ENCODE peak calls at places on chromosome 17, in nine cellular contexts. V, W, F, U, Z, Y, A, Q and D are unnamed samples. For H3K9me3, the result is how much of the 10 kb centered on the place peaks cover.

GRCh38 chr17:83174859-83175550 is 95.6 kb downstream of the METRNL start:
- DNase-seq in V (no peak), F (no peak), Z (no peak), Q (no peak), Y (no peak), U (peak), A (no peak), W (peak), D (no peak)

GRCh38 chr17:44438634-44439033 is 49.2 kb upstream of the ITGA2B start:
- DNase-seq in F (no peak), W (no peak), A (no peak), Z (no peak), U (no peak), V (no peak), Q (peak), Y (no peak), D (no peak)

GRCh38 chr17:56269509-56269908 is 116.2 kb downstream of the ANKFN1 start:
- DNase-seq in A (no peak), F (no peak), Y (no peak), V (no peak), Z (no peak), U (no peak), Q (no peak), W (no peak), D (no peak)

GRCh38 chr17:50903604-50904521 is 37.7 kb upstream of the TOB1 start:
- DNase-seq in A (no peak), Z (peak), W (no peak), Y (peak), V (no peak), F (no peak), Q (no peak), U (no peak), D (no peak)

GRCh38 chr17:8867361-8867981 is at the start of gene PIK3R6:
- DNase-seq in U (no peak), V (no peak), W (no peak), F (no peak), Y (no peak), Z (no peak), A (no peak), Q (no peak), D (no peak)

GRCh38 chr17:17846003-17846402 is 9.2 kb upstream of the SREBF1 start:
- DNase-seq in Z (no peak), A (no peak), Y (no peak), Q (no peak), V (no peak), F (no peak), U (no peak), W (no peak), D (no peak)

GRCh38 chr17:48388955-48389764 is 40.9 kb downstream of the SKAP1 start:
- DNase-seq in A (no peak), W (no peak), Y (no peak), U (no peak), Z (no peak), F (no peak), Q (no peak), V (no peak), D (no peak)

GRCh38 chr17:38333635-38334295 is 10.0 kb downstream of the GPR179 start:
- DNase-seq in Q (peak), U (peak), W (peak), F (peak), A (peak), Y (no peak), V (no peak), Z (no peak), D (no peak)

GRCh38 chr17:47620503-47621245 is 29.0 kb upstream of the KPNB1 start:
- DNase-seq in V (no peak), W (no peak), A (no peak), Z (peak), Q (no peak), Y (no peak), U (no peak), F (no peak), D (no peak)

GRCh38 chr17:74045608-74046007 is 157.9 kb upstream of the RPL38 start:
- DNase-seq in F (peak), Z (peak), Y (no peak), A (no peak), W (no peak), V (no peak), Q (no peak), U (no peak), D (no peak)

GRCh38 chr17:4987767-4988083 is 250 bp upstream of the CAMTA2 start:
- DNase-seq in Z (no peak), Q (no peak), W (no peak), Y (peak), V (no peak), A (no peak), U (no peak), F (no peak), D (no peak)

GRCh38 chr17:45688353-45688752 is 95.8 kb upstream of the CRHR1 start:
- DNase-seq in V (no peak), F (no peak), Y (no peak), W (no peak), Z (no peak), A (no peak), Q (no peak), U (no peak), D (no peak)

GRCh38 chr17:67467500-67468481 is 90.7 kb downstream of the PITPNC1 start:
- DNase-seq in Z (no peak), W (no peak), F (no peak), Y (no peak), Q (no peak), A (no peak), V (no peak), U (no peak), D (no peak)

GRCh38 chr17:81831563-81831956 is 1.5 kb downstream of the MCRIP1 start:
- DNase-seq in U (no peak), V (no peak), F (no peak), Q (no peak), A (no peak), Y (no peak), W (no peak), Z (no peak), D (no peak)

GRCh38 chr17:3890082-3890892 is 2.6 kb downstream of the CAMKK1 start:
- DNase-seq in Q (peak), A (peak), W (no peak), V (no peak), Y (peak), F (no peak), U (peak), Z (peak), D (peak)

GRCh38 chr17:40916366-40916765 is 21.1 kb downstream of the KRT23 start:
- DNase-seq in W (no peak), Q (no peak), Y (no peak), U (no peak), F (no peak), V (no peak), Z (no peak), A (no peak), D (no peak)

GRCh38 chr17:72984145-72984924 is 108.2 kb downstream of the SLC39A11 start:
- DNase-seq in U (no peak), Y (no peak), Q (no peak), A (no peak), W (no peak), V (no peak), Z (peak), F (no peak), D (no peak)

GRCh38 chr17:66841328-66841727 is 6.4 kb downstream of the CACNG5 start:
- DNase-seq in V (no peak), U (no peak), F (peak), W (peak), Z (no peak), Y (no peak), A (no peak), Q (no peak), D (no peak)

GRCh38 chr17:17433260-17433659 is 43.5 kb upstream of the MED9 start:
- DNase-seq in Y (no peak), A (no peak), F (no peak), Q (no peak), W (peak), U (no peak), Z (no peak), V (no peak), D (no peak)

GRCh38 chr17:76088868-76089576 is 10.0 kb downstream of the ZACN start:
- DNase-seq in A (no peak), F (no peak), Z (no peak), Y (no peak), U (no peak), W (no peak), Q (no peak), V (no peak), D (no peak)

GRCh38 chr17:43769426-43769825 is 9.4 kb downstream of the DUSP3 start:
- DNase-seq in F (no peak), V (no peak), W (no peak), Y (no peak), Z (no peak), U (no peak), A (no peak), Q (no peak), D (no peak)

GRCh38 chr17:74424658-74425057 is 7.2 kb upstream of the GPRC5C start:
- DNase-seq in Z (no peak), V (no peak), U (no peak), A (no peak), Y (no peak), W (no peak), Q (no peak), F (no peak), D (no peak)

GRCh38 chr17:17783121-17783824 is 53.5 kb downstream of the SREBF1 start:
- DNase-seq in V (peak), F (peak), Q (peak), W (peak), A (peak), U (peak), Z (no peak), Y (peak), D (peak)

GRCh38 chr17:43545383-43545632 is 832 bp downstream of the ETV4 start:
- DNase-seq in F (no peak), Z (no peak), U (no peak), Q (peak), V (peak), A (peak), W (no peak), Y (peak), D (no peak)

GRCh38 chr17:2174471-2175293 is 119.8 kb downstream of the HIC1 start:
- DNase-seq in W (peak), Z (no peak), F (no peak), V (no peak), A (peak), U (peak), Q (peak), Y (no peak), D (peak)

GRCh38 chr17:30366536-30366935 is 12.2 kb upstream of the CPD start:
- DNase-seq in Z (no peak), V (no peak), Y (no peak), A (no peak), Q (no peak), U (no peak), F (no peak), W (no peak), D (no peak)

GRCh38 chr17:75983501-75984181 is 4.6 kb downstream of the TEN1 start:
- DNase-seq in V (no peak), Y (no peak), F (no peak), Z (peak), Q (no peak), U (peak), W (no peak), A (no peak), D (no peak)

GRCh38 chr17:63984651-63985386 is 12.1 kb upstream of the SCN4A start:
- DNase-seq in V (peak), Q (peak), U (peak), A (peak), Y (peak), W (no peak), F (no peak), Z (peak), D (peak)

GRCh38 chr17:55783684-55784245 is 32.9 kb downstream of the PCTP start:
- DNase-seq in Z (no peak), U (no peak), A (peak), W (no peak), Q (peak), Y (no peak), V (no peak), F (no peak), D (no peak)

GRCh38 chr17:3603119-3603869 is 5.9 kb downstream of the TRPV1 start:
- DNase-seq in F (no peak), Q (no peak), V (no peak), Z (peak), W (no peak), U (no peak), A (no peak), Y (no peak), D (no peak)

GRCh38 chr17:31571124-31571892 is 179.8 kb downstream of the RAB11FIP4 start:
- DNase-seq in Q (peak), F (no peak), Z (peak), U (peak), W (peak), Y (no peak), V (no peak), A (peak), D (peak)

GRCh38 chr17:67359960-67360817 is 6.2 kb downstream of the PSMD12 start:
- DNase-seq in W (no peak), F (no peak), V (peak), Y (peak), Q (no peak), U (no peak), Z (no peak), A (no peak), D (no peak)

GRCh38 chr17:68807998-68808772 is 147.0 kb downstream of the ABCA8 start:
- DNase-seq in W (no peak), A (no peak), Z (no peak), Y (no peak), Q (no peak), U (no peak), V (no peak), F (no peak), D (no peak)

DNA sequence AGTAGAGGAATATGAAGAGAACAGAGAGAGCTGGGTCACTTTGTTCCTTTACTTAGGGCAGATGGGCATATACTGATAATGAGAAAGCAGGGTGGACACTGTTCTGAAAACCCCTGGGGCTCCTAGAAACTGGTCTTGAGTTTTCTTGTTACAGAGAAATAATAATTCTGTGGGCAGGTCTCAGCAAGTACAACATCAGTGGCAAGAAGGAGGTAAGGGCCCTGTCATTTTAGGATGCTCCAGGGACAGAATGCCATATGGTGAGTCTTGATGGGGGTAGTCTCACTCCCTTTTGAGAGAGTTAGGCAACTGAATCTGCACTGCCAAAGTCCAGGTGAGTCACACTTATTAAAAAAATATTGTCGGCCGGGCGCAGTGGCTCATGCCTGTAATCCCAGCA is 102.3 kb downstream of the KCNJ2 start:
- DNase-seq in W (no peak), Q (no peak), Y (no peak), Z (no peak), U (no peak), V (no peak), A (no peak), F (no peak), D (no peak)
- H3K9me3 ChIP-seq in W (under half), Q (under half), Y (under half), Z (under half), U (under half), V (under half), A (under half), F (under half), D (under half)

DNA sequence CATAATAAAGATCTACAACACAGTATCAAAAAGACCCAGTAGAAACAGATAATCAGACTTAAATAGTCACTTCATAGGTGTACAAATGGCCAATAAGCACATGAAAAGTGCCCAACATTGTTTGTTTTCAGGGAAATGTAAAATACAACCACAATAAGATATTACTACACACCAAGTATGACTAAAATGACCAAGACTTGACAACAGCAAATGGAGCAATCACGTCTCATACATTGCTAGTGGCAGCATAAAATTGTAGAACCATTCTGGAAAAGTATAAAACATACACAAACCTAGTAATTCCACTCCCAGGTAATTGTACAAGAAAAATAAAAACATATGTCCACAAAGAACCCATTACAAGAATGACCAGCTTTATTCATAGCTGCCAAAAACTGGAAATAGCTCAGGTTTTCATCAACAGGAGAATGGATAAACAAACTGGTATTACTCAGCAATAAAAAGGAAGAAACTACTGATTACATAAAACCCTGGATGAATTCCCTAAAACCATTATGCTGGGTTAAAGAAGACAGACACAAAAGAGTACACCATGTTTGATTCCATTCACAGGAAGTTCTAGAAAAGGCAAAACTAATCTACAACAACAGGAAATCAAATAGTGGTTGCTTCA is 85.6 kb downstream of the TTC19 start:
- DNase-seq in U (no peak), Z (no peak), Y (no peak), W (no peak), A (no peak), V (no peak), Q (no peak), F (no peak), D (no peak)
- H3K9me3 ChIP-seq in U (under half), Z (under half), Y (under half), W (under half), A (under half), V (under half), Q (under half), F (under half), D (under half)

GRCh38 chr17:11768106-11768505 is 169.8 kb downstream of the DNAH9 start:
- DNase-seq in A (no peak), U (no peak), V (no peak), W (no peak), Z (no peak), Q (no peak), F (no peak), Y (no peak), D (no peak)
- H3K9me3 ChIP-seq in A (under half), U (under half), V (under half), W (under half), Z (under half), Q (under half), F (under half), Y (under half), D (under half)

GRCh38 chr17:22268214-22268911 is 576.0 kb downstream of the KCNJ18 start:
- DNase-seq in W (no peak), Y (no peak), Q (no peak), Z (no peak), A (no peak), V (no peak), U (no peak), F (no peak), D (no peak)
- H3K9me3 ChIP-seq in W (under half), Y (under half), Q (under half), Z (under half), A (half or more), V (under half), U (under half), F (under half), D (under half)